ENCODE peak calls at places on chromosomes 12 and 14, in eight cellular contexts. G is Calu3, O is fibroblast of mammary gland, C is Caco-2, K is AG09309, V is HepG2, E is fibroblast of pulmonary artery, D is nephron progenitor cell. P is an unnamed sample.
A peak's percentile ranks its signal among the peaks of the same experiment; 100 is the strongest.

GRCh38 chr14:20644520-20644919 is 3.0 kb upstream of the OR6S1 start:
- DNase-seq in G (no peak), O (no peak), C (no peak), K (no peak), V (no peak), E (no peak), D (no peak), P (no peak)

GRCh38 chr12:90253674-90254181 is 545.1 kb upstream of the ATP2B1 start:
- DNase-seq in G (peak; percentile 49), O (peak; percentile 82), C (peak; percentile 6), K (peak; percentile 88), V (no peak), E (peak; percentile 91), D (peak; percentile 4), P (peak; percentile 2)

GRCh38 chr14:56694609-56695008 is 115.0 kb downstream of the TMEM260 start:
- DNase-seq in G (no peak), O (no peak), C (no peak), K (no peak), V (peak; percentile 41), E (no peak), D (no peak), P (no peak)

GRCh38 chr14:75003250-75004027 is 718 bp downstream of the EIF2B2 start:
- DNase-seq in G (no peak), O (no peak), C (no peak), K (no peak), V (no peak), E (no peak), D (peak; percentile 8), P (no peak)

GRCh38 chr14:104431929-104432541 is 147.5 kb upstream of the C14orf180 start:
- DNase-seq in G (no peak), O (no peak), C (no peak), K (no peak), V (no peak), E (no peak), D (no peak), P (no peak)

GRCh38 chr12:89212339-89212771 is 139.9 kb downstream of the DUSP6 start:
- DNase-seq in G (no peak), O (peak; percentile 31), C (no peak), K (no peak), V (no peak), E (peak; percentile 78), D (no peak), P (peak; percentile 54)

GRCh38 chr14:69606258-69606657 is 5.1 kb upstream of the SUSD6 start:
- DNase-seq in G (no peak), O (no peak), C (peak; percentile 87), K (no peak), V (peak; percentile 81), E (no peak), D (peak; percentile 43), P (no peak)

GRCh38 chr14:69715725-69716482 is 51.0 kb upstream of the SRSF5 start:
- DNase-seq in G (peak; percentile 21), O (peak; percentile 77), C (no peak), K (peak; percentile 57), V (no peak), E (peak; percentile 98), D (no peak), P (peak; percentile 45)

GRCh38 chr14:88562532-88562830 is 356 bp upstream of the ZC3H14 start:
- DNase-seq in G (no peak), O (no peak), C (no peak), K (no peak), V (no peak), E (no peak), D (no peak), P (no peak)

GRCh38 chr12:30822385-30823139 is 67.8 kb upstream of the CAPRIN2 start:
- DNase-seq in G (peak; percentile 56), O (peak; percentile 48), C (no peak), K (no peak), V (no peak), E (peak; percentile 51), D (peak; percentile 78), P (peak; percentile 75)

GRCh38 chr14:100239200-100239839 is 376 bp downstream of the YY1 start:
- DNase-seq in G (peak; percentile 14), O (no peak), C (peak; percentile 26), K (no peak), V (no peak), E (no peak), D (peak; percentile 52), P (no peak)

GRCh38 chr12:62562892-62563291 is 96.3 kb downstream of the MON2 start:
- DNase-seq in G (no peak), O (peak; percentile 77), C (no peak), K (no peak), V (no peak), E (peak; percentile 75), D (no peak), P (no peak)

GRCh38 chr14:37588667-37588955 is 6.4 kb downstream of the FOXA1 start:
- DNase-seq in G (no peak), O (no peak), C (no peak), K (no peak), V (peak; percentile 58), E (no peak), D (no peak), P (no peak)

GRCh38 chr12:70267550-70267949 is 24.3 kb downstream of the CNOT2 start:
- DNase-seq in G (no peak), O (peak; percentile 66), C (no peak), K (no peak), V (no peak), E (peak; percentile 58), D (no peak), P (no peak)

GRCh38 chr12:72543777-72544467 is 271.8 kb downstream of the TRHDE start:
- DNase-seq in G (no peak), O (no peak), C (no peak), K (no peak), V (no peak), E (no peak), D (no peak), P (no peak)

GRCh38 chr12:105294886-105295479 is 35.5 kb upstream of the C12orf75 start:
- DNase-seq in G (no peak), O (no peak), C (no peak), K (no peak), V (no peak), E (no peak), D (no peak), P (no peak)

GRCh38 chr14:64253672-64254071 is 40.5 kb downstream of the ESR2 start:
- DNase-seq in G (no peak), O (peak; percentile 73), C (no peak), K (no peak), V (no peak), E (peak; percentile 60), D (no peak), P (no peak)

GRCh38 chr12:27820564-27820963 is 40.5 kb upstream of the MANSC4 start:
- DNase-seq in G (no peak), O (no peak), C (no peak), K (no peak), V (no peak), E (no peak), D (no peak), P (no peak)

GRCh38 chr12:644818-645552 is 18.3 kb downstream of the NINJ2 start:
- DNase-seq in G (no peak), O (peak; percentile 36), C (no peak), K (no peak), V (no peak), E (peak; percentile 65), D (no peak), P (peak; percentile 84)

GRCh38 chr14:61561657-61562276 is 133.5 kb upstream of the HIF1A start:
- DNase-seq in G (peak; percentile 78), O (peak; percentile 98), C (peak; percentile 62), K (peak; percentile 97), V (peak; percentile 94), E (peak; percentile 100), D (peak; percentile 61), P (peak; percentile 49)
- TF ChIP-seq CTCF in G (no peak), O (peak; percentile 0), C (no peak), K (peak; percentile 4), V (peak; percentile 65), E (no peak), D (no peak), P (no peak)

GRCh38 chr12:123389560-123390351 is 5.8 kb downstream of the KMT5A start:
- DNase-seq in G (peak; percentile 60), O (no peak), C (peak; percentile 80), K (no peak), V (peak; percentile 45), E (no peak), D (peak; percentile 54), P (no peak)
- TF ChIP-seq CTCF in G (no peak), O (no peak), C (no peak), K (no peak), V (no peak), E (no peak), D (no peak), P (no peak)

GRCh38 chr12:56377310-56377988 is 14.8 kb upstream of the APOF start:
- DNase-seq in G (no peak), O (peak; percentile 55), C (peak; percentile 45), K (no peak), V (no peak), E (peak; percentile 32), D (no peak), P (no peak)

GRCh38 chr12:56387152-56387551 is 24.5 kb upstream of the APOF start:
- DNase-seq in G (no peak), O (peak; percentile 9), C (no peak), K (no peak), V (no peak), E (peak; percentile 16), D (peak; percentile 16), P (no peak)

GRCh38 chr12:56377989-56378316 is 15.3 kb upstream of the APOF start:
- DNase-seq in G (no peak), O (no peak), C (no peak), K (no peak), V (no peak), E (no peak), D (no peak), P (no peak)

GRCh38 chr12:56385873-56386272 is 23.2 kb upstream of the APOF start:
- DNase-seq in G (peak; percentile 59), O (peak; percentile 10), C (no peak), K (no peak), V (no peak), E (peak; percentile 12), D (no peak), P (peak; percentile 6)

GRCh38 chr12:56382611-56383010 is 20.0 kb upstream of the APOF start:
- DNase-seq in G (no peak), O (no peak), C (no peak), K (no peak), V (no peak), E (no peak), D (no peak), P (no peak)
- TF ChIP-seq CTCF in G (no peak), O (no peak), C (no peak), K (no peak), V (no peak), E (no peak), D (no peak), P (no peak)

GRCh38 chr12:49707812-49708147 is 575 bp upstream of the FMNL3 start:
- DNase-seq in G (no peak), O (no peak), C (no peak), K (no peak), V (no peak), E (no peak), D (no peak), P (no peak)
- TF ChIP-seq CTCF in G (no peak), O (no peak), C (no peak), K (no peak), V (no peak), E (no peak), D (no peak), P (no peak)

GRCh38 chr12:111033281-111034147 is 113.1 kb upstream of the MYL2 start:
- DNase-seq in G (no peak), O (no peak), C (no peak), K (no peak), V (no peak), E (no peak), D (peak; percentile 67), P (peak; percentile 65)
- TF ChIP-seq CTCF in G (peak; percentile 30), O (no peak), C (no peak), K (no peak), V (peak; percentile 12), E (no peak), D (peak; percentile 64), P (no peak)

P was measured in cardiac muscle cell.